ENCODE peak calls at places on chromosomes 3 and 15, in four cellular contexts. M, X, U and K are unnamed samples.

GRCh38 chr3:25442486-25442885 is 14.4 kb downstream of the RARB start:
- DNase-seq in M (no peak), U (no peak), X (no peak), K (no peak)

GRCh38 chr3:29871087-29871486 is 590.2 kb downstream of the RBMS3 start:
- DNase-seq in X (no peak), U (no peak), M (no peak), K (peak; percentile 26)

GRCh38 chr3:46222435-46223161 is 14.5 kb upstream of the CCR1 start:
- DNase-seq in U (no peak), M (no peak), X (no peak), K (no peak)

GRCh38 chr3:108090066-108090700 is 648 bp downstream of the CD47 start:
- DNase-seq in M (no peak), X (peak; percentile 33), U (peak; percentile 51), K (peak; percentile 38)

GRCh38 chr3:10926441-10926830 is 66.1 kb upstream of the SLC6A1 start:
- DNase-seq in X (no peak), M (peak; percentile 30), U (no peak), K (no peak)

GRCh38 chr3:100697183-100697582 is 12.1 kb upstream of the TFG start:
- DNase-seq in M (no peak), X (no peak), U (no peak), K (no peak)

GRCh38 chr3:157113832-157114505 is 46.0 kb downstream of the CCNL1 start:
- DNase-seq in U (no peak), X (no peak), M (no peak), K (no peak)

GRCh38 chr3:143731776-143732175 is 116.5 kb downstream of the SLC9A9 start:
- DNase-seq in U (no peak), X (no peak), M (no peak), K (peak; percentile 10)

GRCh38 chr3:40366203-40367162 is 20.5 kb upstream of the ENTPD3 start:
- DNase-seq in X (no peak), M (no peak), U (peak; percentile 27), K (peak; percentile 45)

GRCh38 chr15:63156708-63157065 is 590 bp downstream of the RPS27L start:
- DNase-seq in M (no peak), U (peak; percentile 76), X (peak; percentile 19), K (peak; percentile 50)

GRCh38 chr3:65992106-65992505 is 46.6 kb downstream of the MAGI1 start:
- DNase-seq in M (no peak), U (no peak), X (no peak), K (peak; percentile 36)

GRCh38 chr15:77901921-77902750 is 175.4 kb downstream of the TBC1D2B start:
- DNase-seq in X (no peak), U (no peak), M (no peak), K (no peak)

GRCh38 chr15:77907824-77908751 is 169.4 kb downstream of the TBC1D2B start:
- DNase-seq in U (peak; percentile 81), M (peak; percentile 84), X (no peak), K (peak; percentile 33)

GRCh38 chr15:77904436-77904821 is 173.1 kb downstream of the TBC1D2B start:
- DNase-seq in M (no peak), U (no peak), X (no peak), K (no peak)

GRCh38 chr15:77904901-77905300 is 172.6 kb downstream of the TBC1D2B start:
- DNase-seq in M (no peak), X (no peak), U (no peak), K (no peak)

GRCh38 chr15:77905301-77905920 is 172.1 kb downstream of the TBC1D2B start:
- DNase-seq in U (no peak), X (no peak), M (no peak), K (no peak)
- TF ChIP-seq CTCF in U (no peak), X (no peak), M (no peak), K (no peak)

DNA sequence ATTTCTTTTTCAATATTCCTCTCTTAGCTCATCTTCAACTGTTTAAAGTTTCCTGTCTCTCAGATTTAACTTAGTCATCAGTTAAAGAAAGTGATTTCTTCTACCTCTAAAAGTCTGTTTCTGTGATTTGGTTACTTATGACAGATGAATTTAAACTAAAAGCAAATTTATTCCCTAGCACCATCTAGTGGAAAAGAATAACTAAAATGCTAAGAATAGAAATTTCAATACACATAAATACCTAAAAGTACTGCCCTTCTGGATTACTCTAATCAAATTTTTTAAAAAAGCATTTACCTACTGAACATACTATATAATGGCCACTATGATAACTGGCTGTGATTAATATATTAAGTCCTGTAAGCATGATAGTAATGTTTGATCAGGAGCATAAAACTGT is 14.0 kb upstream of the ZCWPW2 start:
- DNase-seq in X (no peak), M (no peak), U (peak; percentile 31), K (peak; percentile 26)
- TF ChIP-seq CTCF in X (peak; percentile 25), M (no peak), U (peak; percentile 42), K (peak; percentile 23)

GRCh38 chr3:168341192-168341816 is 245.6 kb upstream of the GOLIM4 start:
- DNase-seq in X (no peak), M (no peak), U (peak; percentile 79), K (peak; percentile 84)
- TF ChIP-seq CTCF in X (no peak), M (no peak), U (no peak), K (no peak)

GRCh38 chr3:185937689-185938374 is at the start of gene TRA2B:
- DNase-seq in X (peak; percentile 99), M (peak; percentile 99), U (peak; percentile 99), K (peak; percentile 97)
- TF ChIP-seq CTCF in X (peak; percentile 48), M (no peak), U (peak; percentile 40), K (peak; percentile 24)

DNA sequence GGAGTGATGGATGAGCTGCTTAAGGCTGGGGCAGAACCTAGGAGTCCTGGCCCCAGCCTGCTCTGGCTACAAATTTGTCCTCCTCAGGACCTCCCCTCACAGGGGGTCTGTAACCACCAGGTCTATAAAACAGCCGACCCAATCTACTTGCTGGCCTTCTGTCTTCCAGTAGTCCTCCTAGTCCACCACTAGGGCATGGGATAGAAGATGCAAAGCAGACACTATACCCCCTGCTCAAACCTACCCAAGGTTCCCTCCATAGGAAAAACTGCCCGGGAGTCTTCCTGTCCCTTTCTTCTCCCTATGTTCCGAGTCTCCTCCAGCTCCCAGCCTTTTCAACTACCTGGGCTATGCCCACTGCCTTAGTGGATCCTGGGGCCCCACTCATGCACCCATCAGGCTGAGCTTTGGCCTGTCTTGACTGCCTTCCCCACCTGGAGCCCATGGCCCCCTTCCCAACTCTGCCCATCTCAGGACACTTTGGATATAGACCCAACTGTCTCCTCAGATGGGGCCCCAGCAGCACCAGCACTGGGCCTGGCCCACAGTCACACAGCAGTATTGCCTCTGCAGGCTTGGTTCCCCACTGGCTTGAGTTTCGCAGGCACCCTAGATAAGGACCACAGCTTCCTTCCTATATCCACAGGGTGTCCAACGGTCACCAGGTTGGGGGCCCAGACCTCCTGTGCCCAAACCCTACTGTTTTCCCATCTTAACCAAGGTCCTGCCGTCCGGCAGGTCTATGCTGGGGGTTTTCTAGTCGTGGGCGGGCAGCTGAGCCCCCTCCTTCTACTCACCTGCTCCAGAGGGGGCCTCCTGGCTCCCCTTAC is 1.1 kb downstream of the HYAL3 start:
- DNase-seq in U (peak; percentile 26), X (no peak), M (no peak), K (no peak)
- TF ChIP-seq CTCF in U (peak; percentile 42), X (no peak), M (no peak), K (peak; percentile 21)

DNA sequence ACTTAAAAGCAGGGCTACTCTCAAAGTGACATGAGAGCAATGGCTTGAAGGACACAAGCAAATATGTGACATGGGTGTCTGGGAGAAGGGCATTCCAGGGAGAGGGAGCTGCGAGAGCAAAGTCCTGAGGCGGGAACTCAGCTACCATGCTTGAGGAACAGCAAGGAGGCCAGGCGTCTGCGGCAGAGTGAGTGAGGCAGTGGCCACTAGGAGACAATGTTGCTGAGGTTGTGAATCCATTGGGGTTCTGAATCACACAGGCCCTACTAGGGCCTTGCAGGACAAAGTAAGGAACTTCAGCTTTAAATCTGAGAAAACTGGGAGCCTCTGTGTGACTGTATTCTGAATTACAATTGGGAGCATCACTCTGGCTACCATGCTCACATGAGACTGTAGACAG is 94.1 kb upstream of the PRICKLE2 start:
- DNase-seq in M (no peak), X (no peak), U (peak; percentile 46), K (peak; percentile 15)
- TF ChIP-seq CTCF in M (no peak), X (no peak), U (peak; percentile 56), K (peak; percentile 17)

DNA sequence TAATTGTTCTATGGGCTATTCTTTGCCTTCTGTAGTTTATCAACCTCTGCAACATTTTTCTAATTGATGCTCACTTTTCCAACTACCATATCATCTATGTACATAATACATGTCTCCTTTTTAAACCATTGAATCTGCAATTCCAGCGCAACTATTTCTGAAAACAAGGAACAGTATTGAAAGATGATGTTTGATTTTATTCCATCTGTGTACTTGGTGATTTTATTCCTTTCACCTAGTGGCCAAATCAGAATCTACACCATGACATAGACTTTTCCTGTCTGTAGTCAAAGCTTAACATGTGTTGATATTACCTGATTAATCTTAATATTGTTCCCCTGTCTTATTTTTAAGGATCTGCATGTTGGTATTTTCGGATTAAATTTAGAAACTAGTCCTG is 13.0 kb downstream of the NKTR start:
- DNase-seq in M (no peak), U (peak; percentile 41), X (no peak), K (peak; percentile 29)
- TF ChIP-seq CTCF in M (peak; percentile 35), U (peak; percentile 48), X (peak; percentile 49), K (peak; percentile 47)

DNA sequence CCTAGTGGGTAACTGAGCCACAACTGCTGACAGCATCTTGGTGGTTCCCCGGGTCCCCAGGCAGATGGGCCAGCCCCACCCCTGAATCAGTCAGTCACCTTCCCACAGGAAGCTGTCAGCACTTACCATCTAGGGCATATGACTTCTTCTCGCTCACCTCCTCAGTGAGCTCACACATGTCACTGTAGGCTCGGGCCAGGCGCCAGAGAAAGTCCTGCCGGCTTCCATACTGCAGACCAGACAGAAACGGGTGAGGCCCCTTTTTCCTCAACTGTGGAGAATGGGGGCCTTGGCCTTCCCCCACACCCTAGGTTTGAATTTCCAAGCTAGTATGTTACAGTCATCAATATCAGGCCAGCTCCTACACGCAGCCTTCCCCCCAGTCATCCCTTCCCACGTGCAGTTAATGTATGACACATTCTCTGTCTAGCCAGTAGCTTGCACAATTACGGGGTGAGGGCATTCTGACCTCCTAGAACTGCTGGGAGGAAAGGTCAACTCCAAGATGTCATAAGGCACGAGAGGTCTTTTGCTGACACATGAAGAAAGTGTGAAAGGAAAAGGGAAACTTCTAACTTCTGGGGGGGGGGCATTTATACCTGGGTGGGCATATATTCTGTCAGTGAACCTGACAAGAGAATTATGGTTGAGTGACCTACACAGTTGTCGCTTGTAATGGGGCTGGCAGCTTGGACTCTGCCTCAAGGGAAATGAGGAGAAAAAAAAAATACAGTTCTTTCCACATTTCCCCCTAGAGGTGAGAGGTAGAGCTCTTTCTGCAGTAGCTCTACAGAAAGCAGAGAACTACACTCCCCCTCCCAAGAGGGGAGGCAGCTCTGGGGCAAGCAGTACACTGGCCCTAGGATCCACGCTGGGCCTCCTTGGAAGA is 10.9 kb downstream of the RMDN3 start:
- DNase-seq in X (no peak), U (peak; percentile 77), M (no peak), K (peak; percentile 94)
- TF ChIP-seq CTCF in X (no peak), U (peak; percentile 35), M (no peak), K (no peak)

DNA sequence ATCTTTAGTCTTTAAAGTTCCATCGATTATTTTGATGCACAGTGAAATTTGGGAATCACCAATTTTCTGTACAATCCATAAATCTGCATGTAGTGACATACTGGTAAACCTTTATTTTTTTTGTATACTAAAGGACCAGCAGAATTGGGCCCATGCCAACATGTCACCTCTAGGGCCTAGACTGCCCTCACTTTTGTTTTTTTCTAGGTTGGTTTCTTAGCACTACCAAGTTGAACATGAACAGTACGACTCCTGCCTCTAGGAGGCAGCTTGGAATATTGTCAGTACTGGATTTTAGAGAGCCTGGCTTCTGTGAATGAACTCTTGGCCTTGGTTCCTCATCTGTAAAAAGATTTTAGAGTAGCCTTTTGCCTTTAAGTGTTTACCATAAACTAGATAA is 32.3 kb downstream of the NKIRAS1 start:
- DNase-seq in X (no peak), M (no peak), U (no peak), K (peak; percentile 18)
- TF ChIP-seq CTCF in X (no peak), M (no peak), U (peak; percentile 28), K (peak; percentile 21)